ENCODE peak calls at places on chromosomes 6 and 20, in four cellular contexts. G is left lung, E is gastrocnemius medialis, I is left ventricle myocardium inferior. K is an unnamed sample.
A peak's percentile ranks its signal among the peaks of the same experiment; 100 is the strongest.

GRCh38 chr6:81759782-81760181 is 7.3 kb upstream of the TENT5A start:
- DNase-seq in G (no peak), E (no peak), I (no peak), K (no peak)

GRCh38 chr20:10715035-10715434 is 41.2 kb upstream of the JAG1 start:
- DNase-seq in G (no peak), E (no peak), I (no peak), K (no peak)

GRCh38 chr6:152309648-152310047 is 327.5 kb downstream of the SYNE1 start:
- DNase-seq in G (no peak), E (no peak), I (no peak), K (peak; percentile 52)

GRCh38 chr20:50746138-50746940 is 15.0 kb downstream of the PARD6B start:
- DNase-seq in G (no peak), E (no peak), I (no peak), K (no peak)

GRCh38 chr6:37272834-37273566 is 15.1 kb upstream of the TMEM217 start:
- DNase-seq in G (no peak), E (no peak), I (no peak), K (no peak)

GRCh38 chr20:49957487-49957938 is 21.3 kb downstream of the RNF114 start:
- DNase-seq in G (no peak), E (no peak), I (no peak), K (no peak)

GRCh38 chr20:5691918-5692618 is 58.1 kb upstream of the SHLD1 start:
- DNase-seq in G (no peak), E (no peak), I (no peak), K (no peak)

GRCh38 chr20:1338801-1339200 is 9.9 kb upstream of the SDCBP2 start:
- DNase-seq in G (no peak), E (no peak), I (no peak), K (no peak)

GRCh38 chr6:45375449-45375848 is 2.3 kb downstream of the SUPT3H start:
- DNase-seq in G (no peak), E (no peak), I (no peak), K (no peak)

GRCh38 chr6:9830808-9831207 is 584.1 kb downstream of the TFAP2A start:
- DNase-seq in G (no peak), E (no peak), I (no peak), K (no peak)
- H3K9me3 ChIP-seq in G (no peaks in the 10 kb centered on the region), E (no peaks in the 10 kb centered on the region), I (no peaks in the 10 kb centered on the region), K (no peaks in the 10 kb centered on the region)

GRCh38 chr6:158161566-158162254 is 6.4 kb downstream of the SERAC1 start:
- DNase-seq in G (no peak), E (no peak), I (no peak), K (no peak)

GRCh38 chr6:158164564-158164963 is 3.5 kb downstream of the SERAC1 start:
- DNase-seq in G (no peak), E (no peak), I (no peak), K (no peak)

GRCh38 chr6:158168054-158168303 is at the start of gene SERAC1:
- DNase-seq in G (no peak), E (no peak), I (no peak), K (peak; percentile 88)

GRCh38 chr6:158170656-158171081 is 2.5 kb downstream of the GTF2H5 start:
- DNase-seq in G (no peak), E (no peak), I (no peak), K (no peak)

DNA sequence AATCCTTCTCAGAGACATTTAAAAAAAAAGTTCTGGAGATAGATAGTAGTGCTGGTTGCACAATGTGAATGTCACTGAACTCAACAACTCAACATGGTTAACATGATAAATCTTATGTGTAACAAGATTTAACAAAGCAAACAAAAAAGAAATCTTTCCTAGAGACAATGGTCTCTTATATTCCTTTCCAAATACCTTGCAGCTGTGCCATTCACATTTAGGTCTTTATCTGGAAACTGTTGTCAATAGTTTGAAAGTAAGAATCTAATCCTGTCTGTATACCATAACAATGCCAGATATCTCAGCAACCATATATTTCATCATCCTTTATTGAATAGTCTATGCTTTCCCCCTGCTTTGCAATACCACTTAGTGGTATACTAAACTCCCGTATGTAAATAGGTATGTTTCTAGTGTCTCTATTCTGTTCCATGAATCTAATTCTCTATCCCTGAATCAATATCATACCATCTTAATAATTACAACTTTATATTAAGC is 2.1 kb downstream of the SERAC1 start:
- DNase-seq in G (no peak), E (no peak), I (no peak), K (no peak)
- H3K9me3 ChIP-seq in G (no peaks in the 10 kb centered on the region), E (no peaks in the 10 kb centered on the region), I (no peaks in the 10 kb centered on the region), K (no peaks in the 10 kb centered on the region)

GRCh38 chr20:22526512-22527012 is 57.8 kb downstream of the FOXA2 start:
- DNase-seq in G (no peak), E (no peak), I (no peak), K (no peak)
- H3K9me3 ChIP-seq in G (no peaks in the 10 kb centered on the region), E (no peaks in the 10 kb centered on the region), I (no peaks in the 10 kb centered on the region), K (no peaks in the 10 kb centered on the region)

DNA sequence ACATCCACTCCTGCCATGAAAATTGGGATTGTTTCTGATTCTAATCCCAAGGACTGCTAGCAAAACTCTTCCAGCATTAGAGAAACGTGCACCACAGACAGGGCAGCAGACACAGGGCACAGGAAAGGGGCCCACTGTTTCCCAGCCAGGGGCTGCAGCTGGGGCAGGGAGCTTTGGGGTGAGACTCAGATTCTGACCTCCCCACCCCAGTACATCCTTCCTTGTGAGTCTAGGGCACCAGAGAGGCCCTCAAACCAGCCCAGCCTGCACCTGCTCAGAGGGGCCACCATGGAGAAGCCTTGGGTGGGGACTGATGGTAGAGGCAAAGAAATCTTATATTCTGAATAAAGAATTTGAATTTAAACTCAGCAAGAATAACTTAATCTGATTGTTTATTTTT is 76.3 kb downstream of the C6orf118 start:
- DNase-seq in G (no peak), E (no peak), I (no peak), K (no peak)
- H3K9me3 ChIP-seq in G (peaks cover 36% of the 10 kb centered on the region), E (no peaks in the 10 kb centered on the region), I (peaks cover 25% of the 10 kb centered on the region), K (peaks cover 3% of the 10 kb centered on the region)

GRCh38 chr6:159494633-159495023 is 198.4 kb downstream of the SOD2 start:
- DNase-seq in G (no peak), E (no peak), I (no peak), K (no peak)
- H3K9me3 ChIP-seq in G (peaks cover 4% of the 10 kb centered on the region), E (no peaks in the 10 kb centered on the region), I (peaks cover 16% of the 10 kb centered on the region), K (no peaks in the 10 kb centered on the region)

GRCh38 chr20:63387917-63388316 is 26.8 kb upstream of the CHRNA4 start:
- DNase-seq in G (peak; percentile 33), E (no peak), I (no peak), K (no peak)
- H3K9me3 ChIP-seq in G (peaks cover 28% of the 10 kb centered on the region), E (no peaks in the 10 kb centered on the region), I (peaks cover 46% of the 10 kb centered on the region), K (no peaks in the 10 kb centered on the region)

K was measured in T-helper 17 cell.